ENCODE peak calls at places on chromosomes 11 and 22, in seven cellular contexts. S, A, W, Q, J, T and M are unnamed samples.
A peak's percentile ranks its signal among the peaks of the same experiment; 100 is the strongest.

GRCh38 chr11:67292671-67293070 is 3.6 kb downstream of the ANKRD13D start:
- DNase-seq in A (no peak), T (no peak), J (no peak), S (no peak), Q (no peak), W (no peak), M (no peak)

GRCh38 chr22:39309364-39309861 is 10.0 kb downstream of the RPL3 start:
- DNase-seq in J (no peak), Q (no peak), S (no peak), T (no peak), W (no peak), A (no peak), M (no peak)

GRCh38 chr11:108734956-108735559 is 70.2 kb downstream of the DDX10 start:
- DNase-seq in Q (no peak), S (peak; percentile 1), T (no peak), A (no peak), W (no peak), J (no peak), M (no peak)

GRCh38 chr22:23382796-23383195 is 197.3 kb downstream of the IGLL1 start:
- DNase-seq in J (no peak), W (no peak), S (no peak), A (no peak), Q (peak; percentile 72), T (no peak), M (no peak)

GRCh38 chr11:68977781-68978625 is 2.8 kb downstream of the MRGPRD start:
- DNase-seq in A (no peak), J (no peak), S (no peak), T (peak; percentile 55), Q (peak; percentile 49), W (no peak), M (no peak)

GRCh38 chr22:20967697-20968201 is 694 bp downstream of the AIFM3 start:
- DNase-seq in S (peak; percentile 47), T (no peak), J (no peak), W (no peak), A (no peak), Q (no peak), M (no peak)

GRCh38 chr22:26298605-26299310 is 129.5 kb downstream of the SEZ6L start:
- DNase-seq in Q (no peak), T (no peak), A (no peak), S (no peak), J (no peak), W (no peak), M (no peak)

GRCh38 chr11:18105086-18105801 is 638 bp downstream of the SAAL1 start:
- DNase-seq in A (no peak), W (no peak), S (no peak), J (no peak), Q (no peak), T (no peak), M (no peak)

GRCh38 chr22:22080270-22080669 is 97.7 kb upstream of the TOP3B start:
- DNase-seq in J (no peak), A (peak; percentile 83), T (no peak), S (no peak), Q (no peak), W (no peak), M (no peak)

GRCh38 chr11:93905384-93905783 is 55.0 kb upstream of the VSTM5 start:
- DNase-seq in S (no peak), T (no peak), W (no peak), A (no peak), J (no peak), Q (no peak), M (no peak)

GRCh38 chr11:78033040-78033439 is 10.0 kb upstream of the KCTD14 start:
- DNase-seq in J (no peak), W (no peak), T (no peak), S (no peak), A (no peak), Q (no peak), M (no peak)

GRCh38 chr22:27245056-27245455 is 556.5 kb downstream of the MN1 start:
- DNase-seq in S (no peak), T (no peak), A (no peak), W (no peak), J (no peak), Q (no peak), M (no peak)

GRCh38 chr11:20134991-20135736 is 25.1 kb downstream of the DBX1 start:
- DNase-seq in S (no peak), J (no peak), T (no peak), A (no peak), Q (no peak), W (no peak), M (no peak)

GRCh38 chr11:17839973-17840611 is 105.5 kb downstream of the KCNC1 start:
- DNase-seq in A (no peak), W (no peak), T (no peak), J (no peak), Q (no peak), S (no peak), M (no peak)

GRCh38 chr11:18264677-18265542 is 1.2 kb upstream of the SAA1 start:
- DNase-seq in W (no peak), Q (no peak), T (no peak), S (no peak), J (no peak), A (peak; percentile 53), M (no peak)

GRCh38 chr11:30333405-30333804 is 10.5 kb downstream of the ARL14EP start:
- DNase-seq in A (no peak), T (no peak), W (no peak), S (peak; percentile 9), J (no peak), Q (no peak), M (no peak)

GRCh38 chr11:74570266-74571061 is 21.9 kb upstream of the POLD3 start:
- DNase-seq in T (no peak), Q (no peak), A (no peak), W (no peak), S (peak; percentile 70), J (no peak), M (peak; percentile 56)

GRCh38 chr11:11512929-11513328 is 108.9 kb downstream of the GALNT18 start:
- DNase-seq in S (no peak), Q (no peak), T (no peak), A (no peak), W (no peak), J (no peak), M (no peak)

GRCh38 chr11:44143987-44144909 is 48.8 kb downstream of the EXT2 start:
- DNase-seq in A (no peak), Q (no peak), J (no peak), T (no peak), W (no peak), S (no peak), M (no peak)
- TF ChIP-seq POLR2AphosphoS5 in A (no peak), Q (no peak), J (no peak), T (no peak), W (no peak), S (no peak), M (no peak)

DNA sequence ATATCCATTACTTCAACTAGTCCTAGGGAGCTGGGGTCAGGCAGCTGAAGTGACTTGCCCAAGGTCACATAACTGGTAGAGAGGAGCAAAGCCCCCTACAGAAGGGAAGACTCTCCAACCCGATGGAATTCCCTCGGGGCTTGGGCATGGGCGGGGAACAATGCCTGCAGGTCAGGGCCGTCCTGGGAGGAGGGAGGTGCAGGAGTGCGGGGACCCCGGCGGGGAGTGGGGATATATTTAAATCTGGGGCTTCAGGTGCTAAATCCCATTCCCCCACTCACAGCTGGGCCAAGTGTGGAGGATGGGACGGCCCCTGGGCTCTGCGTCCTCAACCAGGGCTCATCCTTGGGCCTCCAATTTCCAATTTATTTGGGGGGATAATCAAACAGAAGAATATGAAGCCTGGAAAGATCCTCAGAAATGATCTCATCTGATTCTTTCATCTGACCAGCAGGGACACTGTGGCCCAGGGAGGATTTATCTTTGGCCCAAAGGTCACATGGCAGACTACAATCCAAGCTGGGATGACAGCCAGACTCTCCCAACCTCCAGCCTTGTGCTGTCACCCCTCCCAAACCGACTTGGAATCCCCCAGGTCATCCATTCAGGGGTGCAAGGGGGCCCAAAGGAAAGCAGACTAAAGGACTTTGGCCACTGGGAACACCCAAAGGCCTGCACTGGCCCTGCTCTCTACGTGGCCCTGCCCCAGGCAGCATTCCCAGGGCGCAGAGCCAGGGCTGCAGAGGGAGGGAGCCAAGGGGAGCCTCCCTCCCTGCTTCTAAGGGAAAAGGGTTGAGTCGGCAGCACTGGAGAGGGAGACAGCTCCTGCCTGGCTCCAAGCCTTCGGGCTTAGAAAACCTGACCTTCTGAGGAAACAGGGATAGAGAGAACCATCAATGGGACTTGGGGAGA is 8.7 kb upstream of the C1QTNF6 start:
- DNase-seq in S (peak; percentile 73), Q (peak; percentile 89), T (peak; percentile 95), J (no peak), W (no peak), A (no peak), M (peak; percentile 91)
- TF ChIP-seq EP300 in S (no peak), Q (no peak), T (no peak), J (no peak), W (no peak), A (no peak), M (no peak)

DNA sequence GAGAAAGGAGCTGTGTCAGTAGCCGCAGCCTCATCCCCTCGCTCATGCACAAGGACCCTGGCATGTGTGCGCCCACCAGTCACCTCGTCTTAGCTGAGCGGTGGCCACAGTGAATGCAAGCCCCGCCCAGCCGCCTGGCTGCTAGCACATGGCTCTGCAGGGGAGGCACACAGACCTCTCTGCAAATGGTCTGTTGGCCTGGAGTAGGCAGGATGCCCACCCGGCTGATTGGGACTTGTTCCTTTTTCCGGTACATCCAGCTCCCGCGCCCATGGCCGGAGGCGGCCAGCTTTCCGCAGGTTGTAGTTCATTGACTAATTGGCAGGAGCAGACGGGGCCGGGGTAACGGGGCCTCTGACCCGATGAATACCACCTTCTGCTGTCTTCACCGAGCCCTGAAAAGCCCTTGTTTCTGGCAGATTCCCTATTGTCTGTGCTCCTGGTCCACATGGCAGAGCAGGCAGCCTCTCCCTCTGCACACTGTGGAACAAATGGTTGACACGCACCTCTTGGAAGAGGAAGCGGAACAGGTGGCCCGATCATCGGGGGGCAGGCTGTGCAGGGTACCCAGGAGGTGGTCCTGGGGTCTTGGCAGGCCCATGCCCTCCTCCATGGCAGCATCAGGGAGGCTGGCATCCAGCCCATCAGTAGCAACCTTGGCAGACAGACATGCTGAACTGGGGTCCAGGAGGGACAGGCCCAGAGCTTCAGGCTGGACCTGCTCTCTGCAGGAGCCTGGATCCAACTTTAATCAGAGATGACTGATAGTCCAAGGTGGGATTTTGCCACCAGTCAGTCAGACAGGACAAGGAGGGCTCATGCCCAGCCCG is 1512.0 kb downstream of the BRD1 start:
- DNase-seq in J (no peak), W (no peak), Q (peak; percentile 72), S (no peak), A (no peak), T (peak; percentile 62), M (peak; percentile 25)
- H3K9me3 ChIP-seq in J (no peaks in the 10 kb centered on the region), W (no peaks in the 10 kb centered on the region), Q (no peaks in the 10 kb centered on the region), S (no peaks in the 10 kb centered on the region), A (peaks cover 15% of the 10 kb centered on the region), T (no peaks in the 10 kb centered on the region), M (peaks cover 16% of the 10 kb centered on the region)

DNA sequence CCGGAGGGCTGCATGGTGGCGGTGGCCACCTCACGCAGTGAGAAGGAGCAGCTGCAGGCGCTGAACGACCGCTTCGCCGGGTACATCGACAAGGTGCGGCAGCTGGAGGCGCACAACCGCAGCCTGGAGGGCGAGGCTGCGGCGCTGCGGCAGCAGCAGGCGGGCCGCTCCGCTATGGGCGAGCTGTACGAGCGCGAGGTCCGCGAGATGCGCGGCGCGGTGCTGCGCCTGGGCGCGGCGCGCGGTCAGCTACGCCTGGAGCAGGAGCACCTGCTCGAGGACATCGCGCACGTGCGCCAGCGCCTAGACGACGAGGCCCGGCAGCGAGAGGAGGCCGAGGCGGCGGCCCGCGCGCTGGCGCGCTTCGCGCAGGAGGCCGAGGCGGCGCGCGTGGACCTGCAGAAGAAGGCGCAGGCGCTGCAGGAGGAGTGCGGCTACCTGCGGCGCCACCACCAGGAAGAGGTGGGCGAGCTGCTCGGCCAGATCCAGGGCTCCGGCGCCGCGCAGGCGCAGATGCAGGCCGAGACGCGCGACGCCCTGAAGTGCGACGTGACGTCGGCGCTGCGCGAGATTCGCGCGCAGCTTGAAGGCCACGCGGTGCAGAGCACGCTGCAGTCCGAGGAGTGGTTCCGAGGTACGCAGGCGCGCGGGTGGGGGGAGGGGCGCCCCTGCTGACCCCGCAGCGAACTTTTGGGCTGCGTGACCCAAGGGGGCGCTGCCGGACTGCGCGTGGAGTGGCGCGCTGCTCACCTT is 670 bp downstream of the NEFH start:
- DNase-seq in W (no peak), J (peak; percentile 11), A (no peak), S (peak; percentile 96), Q (no peak), T (no peak), M (no peak)
- TF ChIP-seq POLR2AphosphoS5 in W (no peak), J (no peak), A (no peak), S (no peak), Q (no peak), T (no peak), M (no peak)